ENCODE peak calls at places on chromosomes 11 and 22, in four cellular contexts. One of them, this sample, is unnamed.

GRCh38 chr11:78230161-78230877 is 41.6 kb downstream of the USP35 start:
- DNase-seq in sigmoid colon: no peak
- DNase-seq in A549: no peak
- DNase-seq in tibial nerve: no peak
- DNase-seq in this sample: no peak

GRCh38 chr11:15534266-15534665 is 419.5 kb downstream of the INSC start:
- DNase-seq in sigmoid colon: no peak
- DNase-seq in A549: no peak
- DNase-seq in tibial nerve: no peak
- DNase-seq in this sample: no peak

GRCh38 chr11:23021287-23021863 is 161.1 kb upstream of the CCDC179 start:
- DNase-seq in sigmoid colon: no peak
- DNase-seq in A549: peak
- DNase-seq in tibial nerve: peak
- DNase-seq in this sample: no peak

GRCh38 chr11:123536690-123537437 is 106.8 kb downstream of the GRAMD1B start:
- DNase-seq in sigmoid colon: no peak
- DNase-seq in A549: peak
- DNase-seq in tibial nerve: peak
- DNase-seq in this sample: no peak

GRCh38 chr22:49210606-49211005 is 617.1 kb downstream of the BRD1 start:
- DNase-seq in sigmoid colon: peak
- DNase-seq in A549: no peak
- DNase-seq in tibial nerve: no peak
- DNase-seq in this sample: no peak

GRCh38 chr11:114082415-114082748 is 22.9 kb downstream of the ZBTB16 start:
- DNase-seq in sigmoid colon: no peak
- DNase-seq in A549: no peak
- DNase-seq in tibial nerve: no peak
- DNase-seq in this sample: no peak

GRCh38 chr11:35593143-35593542 is 25.1 kb upstream of the FJX1 start:
- DNase-seq in sigmoid colon: no peak
- DNase-seq in A549: no peak
- DNase-seq in tibial nerve: peak
- DNase-seq in this sample: no peak

GRCh38 chr11:32940865-32941264 is 48.3 kb downstream of the QSER1 start:
- DNase-seq in sigmoid colon: no peak
- DNase-seq in A549: no peak
- DNase-seq in tibial nerve: no peak
- DNase-seq in this sample: no peak

GRCh38 chr11:74330065-74330858 is 18.8 kb upstream of the P4HA3 start:
- DNase-seq in sigmoid colon: no peak
- DNase-seq in A549: no peak
- DNase-seq in tibial nerve: no peak
- DNase-seq in this sample: no peak

GRCh38 chr11:15199693-15200092 is 85.0 kb downstream of the INSC start:
- DNase-seq in sigmoid colon: no peak
- DNase-seq in A549: no peak
- DNase-seq in tibial nerve: no peak
- DNase-seq in this sample: no peak

GRCh38 chr22:30325724-30326703 is 727 bp downstream of the TBC1D10A start:
- DNase-seq in sigmoid colon: peak
- DNase-seq in A549: no peak
- DNase-seq in tibial nerve: no peak
- DNase-seq in this sample: peak

GRCh38 chr11:57772562-57772961 is 11.0 kb downstream of the CTNND1 start:
- DNase-seq in sigmoid colon: no peak
- DNase-seq in A549: no peak
- DNase-seq in tibial nerve: no peak
- DNase-seq in this sample: no peak

GRCh38 chr11:118657709-118658108 is 21.7 kb downstream of the TREH start:
- DNase-seq in sigmoid colon: no peak
- DNase-seq in A549: no peak
- DNase-seq in tibial nerve: no peak
- DNase-seq in this sample: no peak

GRCh38 chr11:66126808-66127555 is 56.9 kb downstream of the PACS1 start:
- DNase-seq in sigmoid colon: peak
- DNase-seq in A549: no peak
- DNase-seq in tibial nerve: peak
- DNase-seq in this sample: no peak

GRCh38 chr11:2898366-2899079 is 12.9 kb upstream of the CDKN1C start:
- DNase-seq in sigmoid colon: peak
- DNase-seq in A549: peak
- DNase-seq in tibial nerve: peak
- DNase-seq in this sample: peak

GRCh38 chr11:27718346-27718852 is 18.1 kb upstream of the BDNF start:
- DNase-seq in sigmoid colon: peak
- DNase-seq in A549: peak
- DNase-seq in tibial nerve: no peak
- DNase-seq in this sample: no peak

GRCh38 chr11:73388241-73389133 is 12.3 kb downstream of the RELT start:
- DNase-seq in sigmoid colon: peak
- DNase-seq in A549: no peak
- DNase-seq in tibial nerve: no peak
- DNase-seq in this sample: no peak

GRCh38 chr11:114738954-114739353 is 60.6 kb downstream of the NXPE2 start:
- DNase-seq in sigmoid colon: no peak
- DNase-seq in A549: peak
- DNase-seq in tibial nerve: peak
- DNase-seq in this sample: no peak

GRCh38 chr11:15313862-15314261 is 199.1 kb downstream of the INSC start:
- DNase-seq in sigmoid colon: no peak
- DNase-seq in A549: no peak
- DNase-seq in tibial nerve: no peak
- DNase-seq in this sample: no peak

GRCh38 chr22:44701824-44702478 is at the start of gene PRR5:
- DNase-seq in sigmoid colon: peak
- DNase-seq in A549: peak
- DNase-seq in tibial nerve: peak
- DNase-seq in this sample: peak

GRCh38 chr11:19087658-19088057 is 27.1 kb upstream of the MRGPRX2 start:
- DNase-seq in sigmoid colon: no peak
- DNase-seq in A549: no peak
- DNase-seq in tibial nerve: no peak
- DNase-seq in this sample: no peak

GRCh38 chr11:65216830-65217229 is 35.1 kb downstream of the CAPN1 start:
- DNase-seq in sigmoid colon: no peak
- DNase-seq in A549: no peak
- DNase-seq in tibial nerve: no peak
- DNase-seq in this sample: no peak

GRCh38 chr11:368414-369335 is 624 bp upstream of the B4GALNT4 start:
- DNase-seq in sigmoid colon: no peak
- DNase-seq in A549: peak
- DNase-seq in tibial nerve: peak
- DNase-seq in this sample: no peak

GRCh38 chr22:21446827-21447690 is 20.1 kb upstream of the TMEM191C start:
- DNase-seq in sigmoid colon: peak
- DNase-seq in A549: no peak
- DNase-seq in tibial nerve: no peak
- DNase-seq in this sample: peak

DNA sequence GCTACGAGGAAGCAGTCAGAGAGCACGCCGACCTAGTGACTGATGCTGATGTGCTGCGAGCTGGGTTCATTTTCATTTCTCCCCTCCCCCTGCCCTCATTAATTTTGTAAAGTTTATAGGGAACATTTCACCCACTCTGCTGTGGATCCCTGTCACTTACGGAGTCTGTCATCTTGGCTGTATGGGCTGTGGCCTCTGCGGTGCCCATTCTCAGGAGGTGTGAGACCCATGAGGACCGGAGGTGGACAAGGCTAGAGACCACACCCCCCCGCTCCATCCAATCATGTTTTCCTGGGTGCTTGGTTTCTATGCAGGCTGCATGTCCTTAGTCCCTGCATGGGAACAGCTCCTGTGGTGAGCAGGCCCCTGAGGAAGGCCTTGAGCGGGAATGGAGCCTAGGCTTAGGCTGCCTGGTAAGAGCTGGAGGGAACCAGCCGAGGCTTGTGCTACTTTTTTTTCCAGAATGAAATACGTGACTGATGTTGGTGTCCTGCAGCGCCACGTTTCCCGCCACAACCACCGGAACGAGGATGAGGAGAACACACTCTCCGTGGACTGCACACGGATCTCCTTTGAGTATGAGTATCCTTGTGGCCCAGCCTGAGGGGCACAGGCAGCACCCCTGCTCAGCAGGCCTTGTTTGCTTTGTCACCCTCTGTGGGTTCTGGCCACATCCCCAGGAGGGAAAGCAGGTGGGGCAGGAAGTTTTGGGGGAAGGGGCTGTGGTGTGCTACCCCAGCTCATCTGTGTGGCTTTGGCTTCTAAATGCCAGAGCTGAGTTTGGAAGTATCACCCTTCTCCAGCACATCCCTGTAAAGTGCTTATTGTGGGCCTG is 19.1 kb downstream of the CLDN5 start:
- DNase-seq in sigmoid colon: no peak
- DNase-seq in A549: no peak
- DNase-seq in tibial nerve: no peak
- DNase-seq in this sample: no peak
- TF ChIP-seq POLR2A in sigmoid colon: no peak
- TF ChIP-seq POLR2A in A549: no peak
- TF ChIP-seq POLR2A in tibial nerve: no peak
- TF ChIP-seq POLR2A in this sample: no peak

GRCh38 chr11:134761926-134762247 is 349.8 kb upstream of the B3GAT1 start:
- DNase-seq in sigmoid colon: no peak
- DNase-seq in A549: no peak
- DNase-seq in tibial nerve: no peak
- DNase-seq in this sample: no peak
- H3K4me3 ChIP-seq in sigmoid colon: peak
- H3K4me3 ChIP-seq in A549: no peak
- H3K4me3 ChIP-seq in tibial nerve: peak
- H3K4me3 ChIP-seq in this sample: no peak

GRCh38 chr22:22558071-22558971 is 744 bp downstream of the PRAME start:
- DNase-seq in sigmoid colon: no peak
- DNase-seq in A549: peak
- DNase-seq in tibial nerve: no peak
- DNase-seq in this sample: no peak
- TF ChIP-seq CTCF in sigmoid colon: no peak
- TF ChIP-seq CTCF in A549: no peak
- TF ChIP-seq CTCF in tibial nerve: no peak
- TF ChIP-seq CTCF in this sample: no peak

DNA sequence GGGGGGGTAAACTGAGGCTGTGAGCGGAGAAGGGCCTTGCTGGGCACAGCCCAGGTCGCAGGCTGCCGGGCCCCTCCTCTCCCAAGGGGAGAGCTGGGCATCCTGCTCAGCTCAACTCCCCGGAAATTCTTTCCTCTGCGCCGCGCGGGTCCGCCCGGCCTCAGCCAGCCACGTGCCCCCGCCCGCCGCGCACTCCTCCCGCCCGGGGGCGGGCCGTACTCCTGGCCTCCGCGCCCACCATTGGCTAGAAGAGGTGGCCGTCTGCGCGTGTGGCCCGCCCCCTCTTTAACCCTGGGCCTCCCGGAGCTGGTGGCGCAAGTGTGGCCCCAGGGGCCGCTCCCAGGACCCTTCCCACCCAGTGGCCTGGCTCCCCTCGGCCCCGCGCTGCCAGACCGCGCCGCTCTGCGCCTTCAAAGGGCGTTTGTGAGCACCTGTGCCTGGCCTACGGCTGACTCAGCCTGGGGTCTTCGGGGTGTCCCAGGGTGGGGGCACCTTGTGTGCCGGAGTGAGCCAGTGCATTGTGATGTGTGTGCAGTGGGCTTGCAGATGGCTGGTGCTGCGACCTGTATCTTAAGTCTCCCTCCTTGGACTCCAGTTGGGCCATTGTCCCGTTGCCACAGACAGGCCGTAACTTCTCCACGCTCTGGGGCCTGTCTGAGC is 2.0 kb downstream of the MRGPRF start:
- DNase-seq in sigmoid colon: peak
- DNase-seq in A549: peak
- DNase-seq in tibial nerve: peak
- DNase-seq in this sample: peak
- TF ChIP-seq POLR2A in sigmoid colon: peak
- TF ChIP-seq POLR2A in A549: no peak
- TF ChIP-seq POLR2A in tibial nerve: peak
- TF ChIP-seq POLR2A in this sample: no peak

DNA sequence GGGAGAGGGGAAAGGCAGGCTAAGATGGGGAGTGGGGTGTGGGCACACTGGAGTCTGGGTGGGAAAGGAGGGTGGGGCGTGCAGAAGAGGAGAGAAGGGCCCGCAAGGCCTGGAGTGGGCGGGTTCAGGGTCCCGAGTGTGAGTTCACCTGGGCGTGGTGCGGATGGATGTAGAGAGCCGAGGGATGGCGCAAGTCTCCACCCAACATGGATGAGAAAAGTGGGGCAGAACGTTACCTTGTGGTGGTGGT is 364 bp upstream of the ABCC8 start:
- DNase-seq in sigmoid colon: no peak
- DNase-seq in A549: no peak
- DNase-seq in tibial nerve: no peak
- DNase-seq in this sample: no peak
- H3K4me3 ChIP-seq in sigmoid colon: no peak
- H3K4me3 ChIP-seq in A549: peak
- H3K4me3 ChIP-seq in tibial nerve: no peak
- H3K4me3 ChIP-seq in this sample: no peak

This sample was measured in lower leg skin.